ENCODE peak calls at places on chromosomes 3 and 15, in five cellular contexts. J, Q, K, X and S are unnamed samples.

GRCh38 chr3:20324664-20325478 is 138.9 kb upstream of the SGO1 start:
- DNase-seq in Q (no peak), K (peak), J (peak), X (no peak), S (no peak)

GRCh38 chr3:3665961-3666640 is 133.1 kb upstream of the LRRN1 start:
- DNase-seq in Q (no peak), X (no peak), K (no peak), J (no peak), S (no peak)

GRCh38 chr15:83565553-83566159 is 88.3 kb upstream of the ADAMTSL3 start:
- DNase-seq in Q (no peak), X (no peak), J (peak), K (peak), S (no peak)

GRCh38 chr3:59334585-59334984 is 284.8 kb upstream of the CFAP20DC start:
- DNase-seq in K (peak), Q (no peak), X (no peak), J (no peak), S (no peak)

GRCh38 chr3:168341965-168342719 is 246.4 kb upstream of the GOLIM4 start:
- DNase-seq in X (no peak), J (no peak), K (no peak), Q (no peak), S (no peak)

GRCh38 chr15:63436872-63437375 is 55.3 kb upstream of the CA12 start:
- DNase-seq in J (peak), X (peak), K (peak), Q (peak), S (peak)

GRCh38 chr3:153714588-153715285 is 406.5 kb upstream of the ARHGEF26 start:
- DNase-seq in Q (no peak), K (no peak), X (no peak), J (no peak), S (no peak)

GRCh38 chr15:57440799-57441198 is 64.5 kb downstream of the CGNL1 start:
- DNase-seq in X (no peak), Q (no peak), K (peak), J (no peak), S (no peak)

GRCh38 chr15:55360256-55360655 is 41.2 kb downstream of the PIGB start:
- DNase-seq in K (no peak), J (peak), Q (no peak), X (no peak), S (no peak)

GRCh38 chr15:35305906-35306305 is 220.8 kb upstream of the NANOGP8 start:
- DNase-seq in J (no peak), Q (no peak), K (peak), X (no peak), S (no peak)

GRCh38 chr3:101011086-101011485 is 17.9 kb upstream of the ABI3BP start:
- DNase-seq in K (peak), J (no peak), X (no peak), Q (no peak), S (no peak)

GRCh38 chr3:52670621-52671521 is 14.8 kb downstream of the PBRM1 start:
- DNase-seq in J (peak), K (peak), Q (no peak), X (no peak), S (no peak)